ENCODE peak calls at places on chromosomes 5 and 9, in five cellular contexts. I, K, E, V and H are unnamed samples. For H3K4me1, the result is how much of the 10 kb centered on the place peaks cover.

GRCh38 chr5:168219515-168220410 is 71.7 kb upstream of the WWC1 start:
- DNase-seq in I (no peak), K (no peak), E (no peak), V (peak), H (no peak)

GRCh38 chr5:132498152-132498551 is 7.6 kb upstream of the IRF1 start:
- DNase-seq in I (peak), K (no peak), E (peak), V (peak), H (peak)

GRCh38 chr9:4344946-4345345 is 45.1 kb upstream of the GLIS3 start:
- DNase-seq in I (no peak), K (no peak), E (no peak), V (no peak), H (no peak)

GRCh38 chr5:6712136-6712581 is 1.1 kb upstream of the TENT4A start:
- DNase-seq in I (peak), K (no peak), E (peak), V (peak), H (no peak)

GRCh38 chr9:35689601-35690446 is at the start of gene TPM2:
- DNase-seq in I (no peak), K (no peak), E (no peak), V (peak), H (no peak)

GRCh38 chr5:122051569-122051968 is 26.5 kb downstream of the LOX start:
- DNase-seq in I (no peak), K (no peak), E (no peak), V (no peak), H (no peak)

GRCh38 chr9:109556061-109556460 is 58.0 kb upstream of the PTPN3 start:
- DNase-seq in I (no peak), K (no peak), E (no peak), V (no peak), H (no peak)

GRCh38 chr9:20620658-20621552 is 1.4 kb downstream of the MLLT3 start:
- DNase-seq in I (no peak), K (no peak), E (peak), V (peak), H (peak)

GRCh38 chr9:2765250-2765880 is 48.1 kb downstream of the KCNV2 start:
- DNase-seq in I (no peak), K (no peak), E (no peak), V (no peak), H (no peak)

GRCh38 chr5:82425591-82425990 is 147.4 kb upstream of the RPS23 start:
- DNase-seq in I (no peak), K (no peak), E (no peak), V (no peak), H (no peak)

GRCh38 chr5:180595381-180596114 is 4.2 kb upstream of the SCGB3A1 start:
- DNase-seq in I (no peak), K (no peak), E (no peak), V (no peak), H (no peak)

GRCh38 chr9:27528886-27529315 is 713 bp downstream of the MOB3B start:
- DNase-seq in I (no peak), K (peak), E (peak), V (peak), H (peak)

GRCh38 chr5:135217669-135218485 is 181.2 kb downstream of the MACROH2A1 start:
- DNase-seq in I (no peak), K (no peak), E (peak), V (peak), H (peak)

GRCh38 chr5:32076699-32077695 is 97.1 kb downstream of the GOLPH3 start:
- DNase-seq in I (no peak), K (peak), E (no peak), V (peak), H (no peak)

GRCh38 chr9:23842531-23843129 is 16.6 kb upstream of the ELAVL2 start:
- DNase-seq in I (no peak), K (no peak), E (no peak), V (no peak), H (no peak)

GRCh38 chr9:96612105-96612965 is 7.3 kb downstream of the CDC14B start:
- DNase-seq in I (no peak), K (no peak), E (no peak), V (peak), H (peak)

GRCh38 chr5:143882520-143882919 is 70.6 kb downstream of the HMHB1 start:
- DNase-seq in I (no peak), K (no peak), E (no peak), V (no peak), H (no peak)

GRCh38 chr5:132363431-132364112 is 5.9 kb upstream of the SLC22A5 start:
- DNase-seq in I (no peak), K (no peak), E (no peak), V (peak), H (no peak)

GRCh38 chr9:95074632-95075269 is 242.8 kb downstream of the FANCC start:
- DNase-seq in I (no peak), K (no peak), E (no peak), V (no peak), H (no peak)

GRCh38 chr9:129665008-129665771 is at the start of gene PRRX2:
- DNase-seq in I (no peak), K (no peak), E (no peak), V (peak), H (peak)

GRCh38 chr9:88814521-88815101 is 176.7 kb upstream of the S1PR3 start:
- DNase-seq in I (no peak), K (no peak), E (no peak), V (no peak), H (no peak)

GRCh38 chr5:74464512-74465209 is 175.9 kb downstream of the ENC1 start:
- DNase-seq in I (no peak), K (no peak), E (no peak), V (no peak), H (no peak)

GRCh38 chr5:151619812-151620462 is 28.8 kb upstream of the FAT2 start:
- DNase-seq in I (no peak), K (no peak), E (no peak), V (no peak), H (no peak)

GRCh38 chr9:121736147-121736721 is 84.8 kb downstream of the DAB2IP start:
- DNase-seq in I (no peak), K (peak), E (peak), V (peak), H (peak)

GRCh38 chr5:134464988-134465855 is 53.5 kb upstream of the CDKN2AIPNL start:
- DNase-seq in I (no peak), K (no peak), E (peak), V (no peak), H (peak)

GRCh38 chr5:137496919-137497318 is 2.2 kb downstream of the SPOCK1 start:
- DNase-seq in I (no peak), K (no peak), E (no peak), V (no peak), H (no peak)

GRCh38 chr5:91366571-91366970 is 16.5 kb downstream of the ARRDC3 start:
- DNase-seq in I (no peak), K (no peak), E (no peak), V (no peak), H (no peak)

GRCh38 chr5:29005386-29005785 is 1967.0 kb upstream of the CDH9 start:
- DNase-seq in I (no peak), K (no peak), E (no peak), V (no peak), H (no peak)

GRCh38 chr5:60208681-60209080 is 315.2 kb upstream of the PDE4D start:
- DNase-seq in I (no peak), K (no peak), E (no peak), V (no peak), H (no peak)

GRCh38 chr5:177309351-177310191 is 2.1 kb downstream of the MXD3 start:
- DNase-seq in I (no peak), K (no peak), E (peak), V (peak), H (no peak)

GRCh38 chr5:102965653-102966052 is 154.3 kb downstream of the GIN1 start:
- DNase-seq in I (no peak), K (no peak), E (no peak), V (no peak), H (no peak)

GRCh38 chr5:121915765-121916164 is 46.0 kb upstream of the SRFBP1 start:
- DNase-seq in I (no peak), K (no peak), E (no peak), V (no peak), H (no peak)

GRCh38 chr5:176994460-176995121 is 12.0 kb downstream of the UIMC1 start:
- DNase-seq in I (no peak), K (no peak), E (peak), V (no peak), H (no peak)

GRCh38 chr5:114319821-114320220 is 42.0 kb upstream of the KCNN2 start:
- DNase-seq in I (no peak), K (no peak), E (no peak), V (no peak), H (no peak)

GRCh38 chr5:66661149-66661548 is 65.0 kb downstream of the MAST4 start:
- DNase-seq in I (no peak), K (no peak), E (no peak), V (no peak), H (no peak)

GRCh38 chr5:172870261-172870806 is 36.3 kb downstream of the ERGIC1 start:
- DNase-seq in I (no peak), K (no peak), E (peak), V (peak), H (peak)

GRCh38 chr9:69949396-69949795 is 94.3 kb upstream of the MAMDC2 start:
- DNase-seq in I (no peak), K (no peak), E (no peak), V (no peak), H (no peak)

GRCh38 chr9:69946800-69947437 is 96.7 kb upstream of the MAMDC2 start:
- DNase-seq in I (no peak), K (no peak), E (no peak), V (peak), H (no peak)

GRCh38 chr9:69940668-69941067 is 103.0 kb upstream of the MAMDC2 start:
- DNase-seq in I (no peak), K (no peak), E (no peak), V (no peak), H (no peak)

GRCh38 chr9:69943146-69943545 is 100.5 kb upstream of the MAMDC2 start:
- DNase-seq in I (no peak), K (no peak), E (no peak), V (no peak), H (no peak)

DNA sequence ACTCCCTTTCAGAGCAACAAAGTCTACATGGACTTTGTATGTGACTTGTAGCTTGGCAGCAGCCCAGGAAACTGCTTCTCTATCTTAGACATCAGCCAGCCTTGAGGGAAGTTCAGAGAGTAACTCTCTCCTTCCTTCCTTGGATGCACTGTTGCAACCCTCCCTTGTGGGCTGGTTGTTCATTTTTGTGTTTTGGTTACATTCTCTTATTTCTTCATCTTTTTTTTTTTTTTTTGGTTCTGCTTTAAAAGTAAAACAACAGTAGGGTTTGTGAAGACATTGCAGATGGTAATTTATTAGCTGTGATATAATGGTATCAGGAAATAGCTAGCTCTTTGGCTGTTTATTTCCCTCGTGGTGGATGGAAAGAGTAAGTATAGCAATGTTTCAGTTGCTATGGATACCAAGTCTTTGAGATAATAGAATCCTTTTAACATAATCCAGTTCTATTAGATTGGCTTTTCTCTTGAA is 97.9 kb upstream of the MAMDC2 start:
- DNase-seq in I (no peak), K (peak), E (no peak), V (no peak), H (peak)
- H3K4me1 ChIP-seq in I (under half), K (under half), E (under half), V (under half), H (under half)

GRCh38 chr9:92600075-92600741 is 64.4 kb upstream of the ECM2 start:
- DNase-seq in I (no peak), K (no peak), E (no peak), V (no peak), H (no peak)
- H3K27ac ChIP-seq in I (peak), K (no peak), E (no peak), V (no peak), H (peak)

GRCh38 chr5:79237735-79238560 is 2.0 kb downstream of the JMY start:
- DNase-seq in I (no peak), K (no peak), E (no peak), V (no peak), H (no peak)

GRCh38 chr5:79236364-79236969 is 536 bp downstream of the JMY start:
- DNase-seq in I (no peak), K (no peak), E (no peak), V (peak), H (peak)

GRCh38 chr5:79236970-79237734 is 1.2 kb downstream of the JMY start:
- DNase-seq in I (no peak), K (no peak), E (peak), V (peak), H (peak)

GRCh38 chr5:79235222-79235577 is 731 bp upstream of the JMY start:
- DNase-seq in I (no peak), K (no peak), E (no peak), V (no peak), H (no peak)

DNA sequence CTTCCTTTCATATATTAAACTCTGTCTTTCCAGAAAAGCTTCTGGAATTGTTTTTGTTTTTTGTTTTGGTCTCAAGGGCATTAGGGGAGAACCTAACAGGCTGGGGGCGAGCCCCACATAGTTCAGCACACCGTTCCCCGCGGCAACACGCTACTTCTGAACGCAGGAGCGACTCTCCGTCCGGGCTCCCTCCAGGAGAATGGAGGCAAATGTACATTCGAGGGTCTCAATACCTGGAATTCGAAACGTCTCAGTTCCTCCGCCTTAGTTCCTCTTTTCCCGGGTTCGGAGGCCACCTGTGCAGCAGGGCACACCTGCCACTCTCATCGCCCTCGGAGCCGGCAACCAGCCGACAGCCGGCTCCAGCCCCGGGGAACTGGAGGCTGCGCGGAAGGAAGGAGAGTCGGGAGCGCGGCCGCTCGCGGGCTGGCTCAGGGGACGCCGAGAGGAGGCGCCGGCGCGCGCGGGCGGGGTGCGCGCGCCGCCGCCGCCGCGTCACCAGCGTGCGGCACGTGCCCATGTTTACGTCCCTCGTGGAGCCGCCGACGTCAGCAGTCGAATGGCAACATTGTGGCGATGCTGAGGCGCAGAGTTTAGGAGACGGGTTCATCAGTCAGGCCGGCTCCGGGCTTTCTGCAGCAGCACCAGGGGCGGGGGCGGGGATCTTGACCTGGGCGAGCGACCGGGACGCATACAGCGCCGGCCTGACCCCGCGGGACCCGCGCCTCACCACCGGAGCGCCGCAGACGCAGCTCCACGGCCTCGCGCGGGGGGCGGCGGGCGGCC is at the start of gene JMY:
- DNase-seq in I (no peak), K (peak), E (peak), V (peak), H (peak)
- TF ChIP-seq POLR2A in I (peak), K (peak), E (peak), V (peak), H (peak)

DNA sequence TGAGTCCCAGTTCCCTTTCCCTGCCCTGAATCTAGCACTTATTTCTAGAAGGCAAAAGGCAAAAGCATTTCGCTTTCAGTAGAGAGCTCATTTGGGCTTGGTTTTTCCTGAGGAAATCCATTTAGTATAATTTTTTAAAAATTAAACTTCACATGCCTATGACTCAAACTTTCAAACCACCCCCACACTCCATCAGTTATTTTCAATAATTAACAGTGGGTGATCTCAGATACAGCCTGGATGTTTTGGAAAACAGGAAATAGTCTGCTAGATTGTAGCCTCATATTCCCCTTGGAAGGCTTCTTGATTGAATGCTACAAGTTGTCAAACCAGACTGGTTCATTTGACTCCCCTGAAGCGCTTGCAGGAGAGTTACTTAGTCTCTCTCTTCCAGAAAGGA is 40.7 kb downstream of the SEMA5A start:
- DNase-seq in I (no peak), K (no peak), E (no peak), V (no peak), H (no peak)
- H3K4me1 ChIP-seq in I (under half), K (under half), E (under half), V (under half), H (under half)

GRCh38 chr5:33312631-33313030 is 128.1 kb upstream of the TARS1 start:
- DNase-seq in I (no peak), K (no peak), E (no peak), V (no peak), H (no peak)
- H3K27ac ChIP-seq in I (peak), K (no peak), E (no peak), V (peak), H (no peak)

DNA sequence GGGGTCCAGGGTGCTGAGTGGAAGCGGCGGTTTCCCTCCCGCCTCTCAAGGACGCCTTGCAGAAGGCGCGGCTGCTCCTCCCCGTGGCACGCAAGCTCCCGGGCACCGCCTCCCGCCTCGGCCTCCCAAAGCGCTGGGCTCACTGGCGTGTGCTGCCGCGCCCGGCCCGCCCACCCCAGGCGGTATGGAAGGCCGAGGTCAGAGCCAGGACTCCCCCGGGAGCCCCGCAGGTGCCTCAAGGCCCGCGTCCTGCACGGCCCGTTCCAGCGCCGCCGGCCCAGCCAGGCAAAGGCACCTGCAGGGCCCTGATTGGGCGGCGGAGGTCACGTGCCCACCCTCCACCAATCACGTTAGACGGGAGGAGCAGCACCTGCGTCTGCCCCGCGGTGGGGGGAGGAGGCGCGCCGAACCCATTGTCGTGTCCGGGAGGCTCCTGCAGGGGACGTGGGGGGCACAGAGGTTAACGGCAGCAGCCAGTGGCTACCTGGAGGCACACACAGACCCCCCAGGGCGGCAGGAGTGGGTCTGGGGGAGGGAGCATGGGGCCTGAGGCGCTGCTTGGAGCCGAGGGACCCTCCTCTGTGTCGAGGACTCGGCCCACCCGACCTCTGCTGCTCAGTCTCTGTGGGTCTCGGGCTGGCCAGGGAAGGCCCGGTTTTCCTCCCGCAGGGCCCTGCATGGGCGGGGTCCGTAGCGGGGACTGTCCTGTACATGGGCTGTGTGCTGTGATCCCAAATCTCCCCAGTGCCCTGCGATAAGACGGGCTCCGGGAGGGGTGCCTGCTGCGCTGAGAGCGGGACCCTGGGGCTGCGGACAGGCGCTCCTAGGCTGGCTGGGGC is 2.0 kb upstream of the LCN12 start:
- DNase-seq in I (no peak), K (peak), E (peak), V (peak), H (peak)
- TF ChIP-seq POLR2A in I (no peak), K (peak), E (no peak), V (peak), H (no peak)